ENCODE peak calls at places on chromosomes 16 and 17, in eight cellular contexts. One of them, this sample, is unnamed.

GRCh38 chr17:4560837-4561241 is 462 bp upstream of the GGT6 start:
- DNase-seq in prostate gland: no peak
- DNase-seq in stimulated activated CD4-positive, alpha-beta T cell treated with anti-CD3 and anti-CD28 coated beads, Interleukin-1b, Interleukin-23, amount 100 ng/mL, for 24 hours: no peak
- DNase-seq in DMS53: no peak
- DNase-seq in breast epithelium: no peak
- DNase-seq in AG09319: no peak
- DNase-seq in HT1080: no peak
- DNase-seq in NCI-H82: no peak
- DNase-seq in this sample: no peak

GRCh38 chr17:81401727-81402529 is 6.7 kb downstream of the BAHCC1 start:
- DNase-seq in prostate gland: no peak
- DNase-seq in stimulated activated CD4-positive, alpha-beta T cell treated with anti-CD3 and anti-CD28 coated beads, Interleukin-1b, Interleukin-23, amount 100 ng/mL, for 24 hours: no peak
- DNase-seq in DMS53: peak
- DNase-seq in breast epithelium: no peak
- DNase-seq in AG09319: no peak
- DNase-seq in HT1080: no peak
- DNase-seq in NCI-H82: peak
- DNase-seq in this sample: no peak

GRCh38 chr16:8571061-8571596 is 19.2 kb downstream of the TMEM114 start:
- DNase-seq in prostate gland: no peak
- DNase-seq in stimulated activated CD4-positive, alpha-beta T cell treated with anti-CD3 and anti-CD28 coated beads, Interleukin-1b, Interleukin-23, amount 100 ng/mL, for 24 hours: no peak
- DNase-seq in DMS53: peak
- DNase-seq in breast epithelium: no peak
- DNase-seq in AG09319: peak
- DNase-seq in HT1080: peak
- DNase-seq in NCI-H82: no peak
- DNase-seq in this sample: no peak

GRCh38 chr17:29619251-29619650 is 3.5 kb downstream of the CORO6 start:
- DNase-seq in prostate gland: no peak
- DNase-seq in stimulated activated CD4-positive, alpha-beta T cell treated with anti-CD3 and anti-CD28 coated beads, Interleukin-1b, Interleukin-23, amount 100 ng/mL, for 24 hours: no peak
- DNase-seq in DMS53: peak
- DNase-seq in breast epithelium: no peak
- DNase-seq in AG09319: no peak
- DNase-seq in HT1080: peak
- DNase-seq in NCI-H82: peak
- DNase-seq in this sample: no peak

GRCh38 chr17:68461122-68461539 is 3.8 kb upstream of the WIPI1 start:
- DNase-seq in prostate gland: no peak
- DNase-seq in stimulated activated CD4-positive, alpha-beta T cell treated with anti-CD3 and anti-CD28 coated beads, Interleukin-1b, Interleukin-23, amount 100 ng/mL, for 24 hours: no peak
- DNase-seq in DMS53: no peak
- DNase-seq in breast epithelium: no peak
- DNase-seq in AG09319: no peak
- DNase-seq in HT1080: no peak
- DNase-seq in NCI-H82: no peak
- DNase-seq in this sample: no peak

GRCh38 chr16:56279132-56279531 is 87.8 kb downstream of the GNAO1 start:
- DNase-seq in prostate gland: no peak
- DNase-seq in stimulated activated CD4-positive, alpha-beta T cell treated with anti-CD3 and anti-CD28 coated beads, Interleukin-1b, Interleukin-23, amount 100 ng/mL, for 24 hours: peak
- DNase-seq in DMS53: no peak
- DNase-seq in breast epithelium: peak
- DNase-seq in AG09319: no peak
- DNase-seq in HT1080: no peak
- DNase-seq in NCI-H82: no peak
- DNase-seq in this sample: no peak

GRCh38 chr17:12312692-12313091 is 292.0 kb downstream of the MAP2K4 start:
- DNase-seq in prostate gland: no peak
- DNase-seq in stimulated activated CD4-positive, alpha-beta T cell treated with anti-CD3 and anti-CD28 coated beads, Interleukin-1b, Interleukin-23, amount 100 ng/mL, for 24 hours: no peak
- DNase-seq in DMS53: no peak
- DNase-seq in breast epithelium: no peak
- DNase-seq in AG09319: no peak
- DNase-seq in HT1080: no peak
- DNase-seq in NCI-H82: no peak
- DNase-seq in this sample: no peak

GRCh38 chr16:31354394-31355291 is at the start of gene ITGAX:
- DNase-seq in prostate gland: no peak
- DNase-seq in stimulated activated CD4-positive, alpha-beta T cell treated with anti-CD3 and anti-CD28 coated beads, Interleukin-1b, Interleukin-23, amount 100 ng/mL, for 24 hours: no peak
- DNase-seq in DMS53: no peak
- DNase-seq in breast epithelium: no peak
- DNase-seq in AG09319: no peak
- DNase-seq in HT1080: peak
- DNase-seq in NCI-H82: no peak
- DNase-seq in this sample: no peak

GRCh38 chr16:8924214-8924613 is 39.5 kb downstream of the USP7 start:
- DNase-seq in prostate gland: peak
- DNase-seq in stimulated activated CD4-positive, alpha-beta T cell treated with anti-CD3 and anti-CD28 coated beads, Interleukin-1b, Interleukin-23, amount 100 ng/mL, for 24 hours: no peak
- DNase-seq in DMS53: no peak
- DNase-seq in breast epithelium: no peak
- DNase-seq in AG09319: no peak
- DNase-seq in HT1080: no peak
- DNase-seq in NCI-H82: no peak
- DNase-seq in this sample: no peak

GRCh38 chr16:81723098-81723723 is 55.9 kb upstream of the PLCG2 start:
- DNase-seq in prostate gland: peak
- DNase-seq in stimulated activated CD4-positive, alpha-beta T cell treated with anti-CD3 and anti-CD28 coated beads, Interleukin-1b, Interleukin-23, amount 100 ng/mL, for 24 hours: peak
- DNase-seq in DMS53: peak
- DNase-seq in breast epithelium: no peak
- DNase-seq in AG09319: peak
- DNase-seq in HT1080: peak
- DNase-seq in NCI-H82: peak
- DNase-seq in this sample: no peak

GRCh38 chr16:83826146-83826913 is 18.6 kb downstream of the HSBP1 start:
- DNase-seq in prostate gland: peak
- DNase-seq in stimulated activated CD4-positive, alpha-beta T cell treated with anti-CD3 and anti-CD28 coated beads, Interleukin-1b, Interleukin-23, amount 100 ng/mL, for 24 hours: peak
- DNase-seq in DMS53: peak
- DNase-seq in breast epithelium: peak
- DNase-seq in AG09319: peak
- DNase-seq in HT1080: peak
- DNase-seq in NCI-H82: peak
- DNase-seq in this sample: peak

GRCh38 chr17:18925187-18925586 is 26.8 kb upstream of the SLC5A10 start:
- DNase-seq in prostate gland: no peak
- DNase-seq in stimulated activated CD4-positive, alpha-beta T cell treated with anti-CD3 and anti-CD28 coated beads, Interleukin-1b, Interleukin-23, amount 100 ng/mL, for 24 hours: no peak
- DNase-seq in DMS53: no peak
- DNase-seq in breast epithelium: no peak
- DNase-seq in AG09319: no peak
- DNase-seq in HT1080: no peak
- DNase-seq in NCI-H82: no peak
- DNase-seq in this sample: no peak

GRCh38 chr17:2101448-2102257 is 46.8 kb downstream of the HIC1 start:
- DNase-seq in prostate gland: peak
- DNase-seq in stimulated activated CD4-positive, alpha-beta T cell treated with anti-CD3 and anti-CD28 coated beads, Interleukin-1b, Interleukin-23, amount 100 ng/mL, for 24 hours: no peak
- DNase-seq in DMS53: no peak
- DNase-seq in breast epithelium: peak
- DNase-seq in AG09319: no peak
- DNase-seq in HT1080: peak
- DNase-seq in NCI-H82: no peak
- DNase-seq in this sample: no peak

GRCh38 chr17:39639566-39640458 is 2.9 kb downstream of the STARD3 start:
- DNase-seq in prostate gland: no peak
- DNase-seq in stimulated activated CD4-positive, alpha-beta T cell treated with anti-CD3 and anti-CD28 coated beads, Interleukin-1b, Interleukin-23, amount 100 ng/mL, for 24 hours: no peak
- DNase-seq in DMS53: no peak
- DNase-seq in breast epithelium: no peak
- DNase-seq in AG09319: no peak
- DNase-seq in HT1080: no peak
- DNase-seq in NCI-H82: no peak
- DNase-seq in this sample: no peak

GRCh38 chr17:82081546-82081945 is 15.9 kb upstream of the DUS1L start:
- DNase-seq in prostate gland: no peak
- DNase-seq in stimulated activated CD4-positive, alpha-beta T cell treated with anti-CD3 and anti-CD28 coated beads, Interleukin-1b, Interleukin-23, amount 100 ng/mL, for 24 hours: no peak
- DNase-seq in DMS53: no peak
- DNase-seq in breast epithelium: no peak
- DNase-seq in AG09319: no peak
- DNase-seq in HT1080: no peak
- DNase-seq in NCI-H82: no peak
- DNase-seq in this sample: no peak

GRCh38 chr17:9529033-9529748 is 46.4 kb downstream of the STX8 start:
- DNase-seq in prostate gland: no peak
- DNase-seq in stimulated activated CD4-positive, alpha-beta T cell treated with anti-CD3 and anti-CD28 coated beads, Interleukin-1b, Interleukin-23, amount 100 ng/mL, for 24 hours: no peak
- DNase-seq in DMS53: peak
- DNase-seq in breast epithelium: no peak
- DNase-seq in AG09319: no peak
- DNase-seq in HT1080: peak
- DNase-seq in NCI-H82: peak
- DNase-seq in this sample: no peak

GRCh38 chr16:11283820-11284248 is 2.7 kb upstream of the PRM1 start:
- DNase-seq in prostate gland: no peak
- DNase-seq in stimulated activated CD4-positive, alpha-beta T cell treated with anti-CD3 and anti-CD28 coated beads, Interleukin-1b, Interleukin-23, amount 100 ng/mL, for 24 hours: no peak
- DNase-seq in DMS53: no peak
- DNase-seq in breast epithelium: no peak
- DNase-seq in AG09319: no peak
- DNase-seq in HT1080: no peak
- DNase-seq in NCI-H82: no peak
- DNase-seq in this sample: no peak

GRCh38 chr17:79944821-79945391 is 90.8 kb downstream of the TBC1D16 start:
- DNase-seq in prostate gland: no peak
- DNase-seq in stimulated activated CD4-positive, alpha-beta T cell treated with anti-CD3 and anti-CD28 coated beads, Interleukin-1b, Interleukin-23, amount 100 ng/mL, for 24 hours: no peak
- DNase-seq in DMS53: no peak
- DNase-seq in breast epithelium: peak
- DNase-seq in AG09319: no peak
- DNase-seq in HT1080: no peak
- DNase-seq in NCI-H82: no peak
- DNase-seq in this sample: no peak

GRCh38 chr16:82059161-82059982 is 24.3 kb downstream of the HSD17B2 start:
- DNase-seq in prostate gland: no peak
- DNase-seq in stimulated activated CD4-positive, alpha-beta T cell treated with anti-CD3 and anti-CD28 coated beads, Interleukin-1b, Interleukin-23, amount 100 ng/mL, for 24 hours: no peak
- DNase-seq in DMS53: no peak
- DNase-seq in breast epithelium: no peak
- DNase-seq in AG09319: no peak
- DNase-seq in HT1080: no peak
- DNase-seq in NCI-H82: no peak
- DNase-seq in this sample: no peak

GRCh38 chr16:85542548-85542927 is 70.6 kb upstream of the GSE1 start:
- DNase-seq in prostate gland: no peak
- DNase-seq in stimulated activated CD4-positive, alpha-beta T cell treated with anti-CD3 and anti-CD28 coated beads, Interleukin-1b, Interleukin-23, amount 100 ng/mL, for 24 hours: no peak
- DNase-seq in DMS53: no peak
- DNase-seq in breast epithelium: no peak
- DNase-seq in AG09319: no peak
- DNase-seq in HT1080: no peak
- DNase-seq in NCI-H82: peak
- DNase-seq in this sample: no peak

GRCh38 chr16:57747496-57747895 is 11.9 kb downstream of the KATNB1 start:
- DNase-seq in prostate gland: no peak
- DNase-seq in stimulated activated CD4-positive, alpha-beta T cell treated with anti-CD3 and anti-CD28 coated beads, Interleukin-1b, Interleukin-23, amount 100 ng/mL, for 24 hours: no peak
- DNase-seq in DMS53: no peak
- DNase-seq in breast epithelium: no peak
- DNase-seq in AG09319: no peak
- DNase-seq in HT1080: no peak
- DNase-seq in NCI-H82: no peak
- DNase-seq in this sample: no peak

GRCh38 chr17:62720126-62720850 is 87.8 kb downstream of the MARCHF10 start:
- DNase-seq in prostate gland: no peak
- DNase-seq in stimulated activated CD4-positive, alpha-beta T cell treated with anti-CD3 and anti-CD28 coated beads, Interleukin-1b, Interleukin-23, amount 100 ng/mL, for 24 hours: no peak
- DNase-seq in DMS53: peak
- DNase-seq in breast epithelium: no peak
- DNase-seq in AG09319: no peak
- DNase-seq in HT1080: no peak
- DNase-seq in NCI-H82: peak
- DNase-seq in this sample: no peak

GRCh38 chr17:13120864-13121263 is 103.0 kb upstream of the ELAC2 start:
- DNase-seq in prostate gland: no peak
- DNase-seq in stimulated activated CD4-positive, alpha-beta T cell treated with anti-CD3 and anti-CD28 coated beads, Interleukin-1b, Interleukin-23, amount 100 ng/mL, for 24 hours: no peak
- DNase-seq in DMS53: no peak
- DNase-seq in breast epithelium: no peak
- DNase-seq in AG09319: no peak
- DNase-seq in HT1080: no peak
- DNase-seq in NCI-H82: no peak
- DNase-seq in this sample: no peak

GRCh38 chr17:18860161-18860972 is 2.4 kb downstream of the PRPSAP2 start:
- DNase-seq in prostate gland: no peak
- DNase-seq in stimulated activated CD4-positive, alpha-beta T cell treated with anti-CD3 and anti-CD28 coated beads, Interleukin-1b, Interleukin-23, amount 100 ng/mL, for 24 hours: no peak
- DNase-seq in DMS53: no peak
- DNase-seq in breast epithelium: no peak
- DNase-seq in AG09319: no peak
- DNase-seq in HT1080: no peak
- DNase-seq in NCI-H82: no peak
- DNase-seq in this sample: peak

GRCh38 chr16:27315333-27316037 is 1.7 kb downstream of the IL4R start:
- DNase-seq in prostate gland: peak
- DNase-seq in stimulated activated CD4-positive, alpha-beta T cell treated with anti-CD3 and anti-CD28 coated beads, Interleukin-1b, Interleukin-23, amount 100 ng/mL, for 24 hours: no peak
- DNase-seq in DMS53: no peak
- DNase-seq in breast epithelium: no peak
- DNase-seq in AG09319: no peak
- DNase-seq in HT1080: peak
- DNase-seq in NCI-H82: no peak
- DNase-seq in this sample: no peak

GRCh38 chr17:61362852-61363600 is 36.6 kb upstream of the TBX2 start:
- DNase-seq in prostate gland: no peak
- DNase-seq in stimulated activated CD4-positive, alpha-beta T cell treated with anti-CD3 and anti-CD28 coated beads, Interleukin-1b, Interleukin-23, amount 100 ng/mL, for 24 hours: no peak
- DNase-seq in DMS53: no peak
- DNase-seq in breast epithelium: no peak
- DNase-seq in AG09319: no peak
- DNase-seq in HT1080: no peak
- DNase-seq in NCI-H82: no peak
- DNase-seq in this sample: no peak

GRCh38 chr17:47879776-47880452 is 16.1 kb upstream of the SP2 start:
- DNase-seq in prostate gland: no peak
- DNase-seq in stimulated activated CD4-positive, alpha-beta T cell treated with anti-CD3 and anti-CD28 coated beads, Interleukin-1b, Interleukin-23, amount 100 ng/mL, for 24 hours: no peak
- DNase-seq in DMS53: no peak
- DNase-seq in breast epithelium: no peak
- DNase-seq in AG09319: no peak
- DNase-seq in HT1080: no peak
- DNase-seq in NCI-H82: no peak
- DNase-seq in this sample: no peak

GRCh38 chr16:57822018-57822553 is 19.8 kb upstream of the KIFC3 start:
- DNase-seq in prostate gland: no peak
- DNase-seq in stimulated activated CD4-positive, alpha-beta T cell treated with anti-CD3 and anti-CD28 coated beads, Interleukin-1b, Interleukin-23, amount 100 ng/mL, for 24 hours: no peak
- DNase-seq in DMS53: no peak
- DNase-seq in breast epithelium: no peak
- DNase-seq in AG09319: no peak
- DNase-seq in HT1080: no peak
- DNase-seq in NCI-H82: no peak
- DNase-seq in this sample: no peak

GRCh38 chr17:36072431-36073121 is 8.5 kb downstream of the CCL18 start:
- DNase-seq in prostate gland: peak
- DNase-seq in stimulated activated CD4-positive, alpha-beta T cell treated with anti-CD3 and anti-CD28 coated beads, Interleukin-1b, Interleukin-23, amount 100 ng/mL, for 24 hours: peak
- DNase-seq in DMS53: peak
- DNase-seq in breast epithelium: no peak
- DNase-seq in AG09319: no peak
- DNase-seq in HT1080: peak
- DNase-seq in NCI-H82: peak
- DNase-seq in this sample: no peak

GRCh38 chr17:44792276-44792675 is 33.5 kb downstream of the ADAM11 start:
- DNase-seq in prostate gland: no peak
- DNase-seq in stimulated activated CD4-positive, alpha-beta T cell treated with anti-CD3 and anti-CD28 coated beads, Interleukin-1b, Interleukin-23, amount 100 ng/mL, for 24 hours: no peak
- DNase-seq in DMS53: no peak
- DNase-seq in breast epithelium: no peak
- DNase-seq in AG09319: no peak
- DNase-seq in HT1080: peak
- DNase-seq in NCI-H82: no peak
- DNase-seq in this sample: no peak

GRCh38 chr16:66503030-66503429 is 46.9 kb downstream of the TK2 start:
- DNase-seq in prostate gland: peak
- DNase-seq in stimulated activated CD4-positive, alpha-beta T cell treated with anti-CD3 and anti-CD28 coated beads, Interleukin-1b, Interleukin-23, amount 100 ng/mL, for 24 hours: no peak
- DNase-seq in DMS53: no peak
- DNase-seq in breast epithelium: peak
- DNase-seq in AG09319: no peak
- DNase-seq in HT1080: no peak
- DNase-seq in NCI-H82: no peak
- DNase-seq in this sample: no peak

GRCh38 chr16:49287572-49287971 is 5.9 kb upstream of the CBLN1 start:
- DNase-seq in prostate gland: no peak
- DNase-seq in stimulated activated CD4-positive, alpha-beta T cell treated with anti-CD3 and anti-CD28 coated beads, Interleukin-1b, Interleukin-23, amount 100 ng/mL, for 24 hours: no peak
- DNase-seq in DMS53: no peak
- DNase-seq in breast epithelium: no peak
- DNase-seq in AG09319: no peak
- DNase-seq in HT1080: no peak
- DNase-seq in NCI-H82: no peak
- DNase-seq in this sample: no peak